ENCODE peak calls at places on chromosomes 12 and 14, in four cellular contexts. One of them, this sample, is unnamed.

GRCh38 chr14:61644834-61645233 is 50.5 kb upstream of the HIF1A start:
- DNase-seq in K562: no peak
- DNase-seq in WTC11: no peak
- DNase-seq in HepG2: no peak
- DNase-seq in this sample: peak; percentile 39

GRCh38 chr12:52082026-52082667 is 2.6 kb downstream of the SMIM41 start:
- DNase-seq in K562: no peak
- DNase-seq in WTC11: no peak
- DNase-seq in HepG2: peak; percentile 41
- DNase-seq in this sample: no peak

GRCh38 chr12:43285248-43285647 is 266.8 kb downstream of the ADAMTS20 start:
- DNase-seq in K562: no peak
- DNase-seq in WTC11: no peak
- DNase-seq in HepG2: no peak
- DNase-seq in this sample: no peak

GRCh38 chr14:71139058-71139946 is 232.0 kb downstream of the PCNX1 start:
- DNase-seq in K562: peak; percentile 71
- DNase-seq in WTC11: peak; percentile 78
- DNase-seq in HepG2: peak; percentile 31
- DNase-seq in this sample: peak; percentile 76

GRCh38 chr14:78758333-78758732 is 588.2 kb downstream of the NRXN3 start:
- DNase-seq in K562: peak; percentile 10
- DNase-seq in WTC11: peak; percentile 16
- DNase-seq in HepG2: peak; percentile 30
- DNase-seq in this sample: peak; percentile 46

GRCh38 chr14:89489796-89490506 is 72.9 kb upstream of the FOXN3 start:
- DNase-seq in K562: no peak
- DNase-seq in WTC11: no peak
- DNase-seq in HepG2: no peak
- DNase-seq in this sample: no peak

GRCh38 chr12:98126637-98127335 is 388.6 kb upstream of the TMPO start:
- DNase-seq in K562: no peak
- DNase-seq in WTC11: no peak
- DNase-seq in HepG2: peak; percentile 35
- DNase-seq in this sample: no peak

GRCh38 chr14:71243697-71244096 is 336.4 kb downstream of the PCNX1 start:
- DNase-seq in K562: no peak
- DNase-seq in WTC11: no peak
- DNase-seq in HepG2: no peak
- DNase-seq in this sample: no peak

GRCh38 chr14:104398656-104399055 is 180.9 kb upstream of the C14orf180 start:
- DNase-seq in K562: no peak
- DNase-seq in WTC11: no peak
- DNase-seq in HepG2: no peak
- DNase-seq in this sample: no peak

GRCh38 chr14:100532154-100532915 is 54.9 kb downstream of the BEGAIN start:
- DNase-seq in K562: no peak
- DNase-seq in WTC11: peak; percentile 7
- DNase-seq in HepG2: no peak
- DNase-seq in this sample: no peak

GRCh38 chr14:100590726-100591452 is 3.7 kb upstream of the BEGAIN start:
- DNase-seq in K562: no peak
- DNase-seq in WTC11: peak; percentile 7
- DNase-seq in HepG2: no peak
- DNase-seq in this sample: no peak

GRCh38 chr14:85414142-85414541 is 115.8 kb upstream of the FLRT2 start:
- DNase-seq in K562: no peak
- DNase-seq in WTC11: no peak
- DNase-seq in HepG2: no peak
- DNase-seq in this sample: no peak

GRCh38 chr14:74314576-74314975 is 11.8 kb upstream of the ABCD4 start:
- DNase-seq in K562: no peak
- DNase-seq in WTC11: no peak
- DNase-seq in HepG2: no peak
- DNase-seq in this sample: no peak

GRCh38 chr12:2845280-2845679 is 10.4 kb upstream of the NRIP2 start:
- DNase-seq in K562: no peak
- DNase-seq in WTC11: no peak
- DNase-seq in HepG2: no peak
- DNase-seq in this sample: no peak

DNA sequence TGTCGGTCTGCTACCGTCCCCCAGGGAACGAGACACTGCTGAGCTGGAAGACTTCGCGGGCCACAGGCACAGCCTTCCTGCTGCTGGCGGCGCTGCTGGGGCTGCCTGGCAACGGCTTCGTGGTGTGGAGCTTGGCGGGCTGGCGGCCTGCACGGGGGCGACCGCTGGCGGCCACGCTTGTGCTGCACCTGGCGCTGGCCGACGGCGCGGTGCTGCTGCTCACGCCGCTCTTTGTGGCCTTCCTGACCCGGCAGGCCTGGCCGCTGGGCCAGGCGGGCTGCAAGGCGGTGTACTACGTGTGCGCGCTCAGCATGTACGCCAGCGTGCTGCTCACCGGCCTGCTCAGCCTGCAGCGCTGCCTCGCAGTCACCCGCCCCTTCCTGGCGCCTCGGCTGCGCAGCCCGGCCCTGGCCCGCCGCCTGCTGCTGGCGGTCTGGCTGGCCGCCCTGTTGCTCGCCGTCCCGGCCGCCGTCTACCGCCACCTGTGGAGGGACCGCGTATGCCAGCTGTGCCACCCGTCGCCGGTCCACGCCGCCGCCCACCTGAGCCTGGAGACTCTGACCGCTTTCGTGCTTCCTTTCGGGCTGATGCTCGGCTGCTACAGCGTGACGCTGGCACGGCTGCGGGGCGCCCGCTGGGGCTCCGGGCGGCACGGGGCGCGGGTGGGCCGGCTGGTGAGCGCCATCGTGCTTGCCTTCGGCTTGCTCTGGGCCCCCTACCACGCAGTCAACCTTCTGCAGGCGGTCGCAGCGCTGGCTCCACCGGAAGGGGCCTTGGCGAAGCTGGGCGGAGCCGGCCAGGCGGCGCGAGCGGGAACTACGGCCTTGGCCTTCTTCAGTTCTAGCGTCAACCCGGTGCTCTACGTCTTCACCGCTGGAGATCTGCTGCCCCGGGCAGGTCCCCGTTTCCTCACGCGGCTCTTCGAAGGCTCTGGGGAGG is at the start of gene LTB4R:
- DNase-seq in K562: no peak
- DNase-seq in WTC11: peak; percentile 78
- DNase-seq in HepG2: no peak
- DNase-seq in this sample: no peak
- TF ChIP-seq ELF4 in K562: no peak
- TF ChIP-seq ELF4 in WTC11: no peak
- TF ChIP-seq ELF4 in HepG2: no peak
- TF ChIP-seq ELF4 in this sample: no peak

GRCh38 chr14:36522972-36523685 is 3.1 kb upstream of the NKX2-1 start:
- DNase-seq in K562: no peak
- DNase-seq in WTC11: peak; percentile 34
- DNase-seq in HepG2: no peak
- DNase-seq in this sample: no peak

GRCh38 chr14:36524220-36524837 is 4.3 kb upstream of the NKX2-1 start:
- DNase-seq in K562: no peak
- DNase-seq in WTC11: peak; percentile 73
- DNase-seq in HepG2: no peak
- DNase-seq in this sample: no peak

GRCh38 chr14:36522347-36522971 is 2.4 kb upstream of the NKX2-1 start:
- DNase-seq in K562: no peak
- DNase-seq in WTC11: peak; percentile 54
- DNase-seq in HepG2: no peak
- DNase-seq in this sample: no peak

GRCh38 chr14:36525746-36526099 is 5.7 kb upstream of the NKX2-1 start:
- DNase-seq in K562: no peak
- DNase-seq in WTC11: no peak
- DNase-seq in HepG2: no peak
- DNase-seq in this sample: no peak

GRCh38 chr14:36524874-36525745 is 5.1 kb upstream of the NKX2-1 start:
- DNase-seq in K562: peak; percentile 43
- DNase-seq in WTC11: peak; percentile 91
- DNase-seq in HepG2: peak; percentile 74
- DNase-seq in this sample: peak; percentile 81
- TF ChIP-seq ELF4 in K562: no peak
- TF ChIP-seq ELF4 in WTC11: no peak
- TF ChIP-seq ELF4 in HepG2: no peak
- TF ChIP-seq ELF4 in this sample: no peak

DNA sequence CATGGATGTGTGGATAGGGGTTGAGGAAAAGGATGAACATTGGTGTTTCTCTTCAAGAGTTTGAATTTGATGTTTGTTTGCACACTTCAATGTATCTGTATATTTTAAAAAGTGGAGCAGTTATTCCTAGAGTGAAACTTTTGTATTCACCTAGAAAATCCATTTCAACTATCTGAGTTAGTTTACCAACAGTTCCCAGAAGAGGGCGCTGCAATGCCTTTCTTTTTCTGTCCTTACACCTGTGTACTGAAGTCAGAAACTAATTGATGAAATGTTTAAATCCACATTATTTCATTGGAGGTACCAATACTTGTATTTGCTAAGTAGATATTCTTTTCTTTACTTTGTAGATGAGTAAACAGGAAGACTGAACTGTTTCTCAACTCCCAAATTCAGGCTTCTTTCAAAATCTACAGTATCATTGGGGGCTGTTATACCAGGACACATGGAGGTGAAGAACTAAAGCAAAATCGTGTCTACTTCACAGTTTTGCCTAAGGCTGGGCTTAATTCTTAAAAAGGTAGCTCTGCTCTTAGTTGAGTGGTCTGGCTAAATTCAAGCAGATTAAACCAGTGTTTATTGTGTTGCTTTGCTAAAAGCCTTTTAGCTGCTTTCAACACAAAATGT is 26.6 kb upstream of the KLRB1 start:
- DNase-seq in K562: peak; percentile 31
- DNase-seq in WTC11: peak; percentile 61
- DNase-seq in HepG2: peak; percentile 49
- DNase-seq in this sample: peak; percentile 23
- TF ChIP-seq ELF4 in K562: no peak
- TF ChIP-seq ELF4 in WTC11: no peak
- TF ChIP-seq ELF4 in HepG2: no peak
- TF ChIP-seq ELF4 in this sample: no peak

GRCh38 chr12:47082963-47083621 is 3.3 kb upstream of the AMIGO2 start:
- DNase-seq in K562: no peak
- DNase-seq in WTC11: no peak
- DNase-seq in HepG2: no peak
- DNase-seq in this sample: no peak
- TF ChIP-seq ELF4 in K562: no peak
- TF ChIP-seq ELF4 in WTC11: no peak
- TF ChIP-seq ELF4 in HepG2: no peak
- TF ChIP-seq ELF4 in this sample: no peak

DNA sequence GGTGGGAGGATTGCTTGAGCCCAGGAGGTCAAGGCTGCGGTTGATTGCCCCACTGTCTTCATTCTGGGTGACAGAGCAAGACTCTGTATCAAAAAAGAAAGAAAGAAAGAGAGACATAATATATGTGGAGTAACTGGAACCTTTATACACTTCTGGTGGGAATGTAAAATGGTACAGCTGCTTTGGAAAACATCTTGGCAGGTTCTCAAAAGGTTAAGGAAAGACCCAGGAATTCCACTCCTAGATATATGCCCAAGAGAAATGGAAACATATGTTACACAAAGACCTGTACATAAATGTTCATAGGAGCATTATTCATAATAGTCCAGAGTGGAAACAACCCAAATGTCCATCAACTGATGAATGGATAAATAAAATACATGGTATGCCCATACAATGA is 7.2 kb downstream of the RBMS2 start:
- DNase-seq in K562: no peak
- DNase-seq in WTC11: no peak
- DNase-seq in HepG2: no peak
- DNase-seq in this sample: no peak
- TF ChIP-seq ELF4 in K562: no peak
- TF ChIP-seq ELF4 in WTC11: no peak
- TF ChIP-seq ELF4 in HepG2: no peak
- TF ChIP-seq ELF4 in this sample: no peak

GRCh38 chr12:132588821-132589669 is 21.3 kb downstream of the LRCOL1 start:
- DNase-seq in K562: no peak
- DNase-seq in WTC11: no peak
- DNase-seq in HepG2: no peak
- DNase-seq in this sample: no peak
- TF ChIP-seq ELF4 in K562: no peak
- TF ChIP-seq ELF4 in WTC11: no peak
- TF ChIP-seq ELF4 in HepG2: no peak
- TF ChIP-seq ELF4 in this sample: no peak

DNA sequence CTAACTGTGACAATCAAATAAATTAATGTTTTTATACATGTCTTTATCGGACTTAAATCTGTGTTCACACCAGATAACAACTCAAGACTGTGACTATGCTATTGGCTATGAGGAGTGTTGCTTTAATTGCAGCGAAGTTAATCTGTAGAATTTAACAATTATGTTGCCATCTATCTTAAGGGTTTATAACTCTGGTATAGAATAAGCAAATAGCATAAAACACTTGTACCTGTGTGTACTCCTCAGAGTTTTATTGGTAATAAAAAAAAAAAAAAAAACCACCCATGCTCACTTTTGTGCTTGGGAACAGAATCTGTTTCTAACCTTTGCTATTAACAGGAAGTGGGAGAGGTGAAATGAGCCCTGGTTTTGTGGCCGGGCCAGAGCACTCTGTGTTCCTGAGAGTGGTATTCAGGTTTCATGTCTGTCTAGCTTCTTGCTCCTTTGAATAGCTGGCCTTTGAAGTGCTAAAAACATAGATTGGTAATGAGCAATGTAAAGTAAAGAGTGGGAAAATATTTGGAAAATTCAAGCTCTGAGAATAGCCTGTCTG is 53.1 kb downstream of the PDE3A start:
- DNase-seq in K562: no peak
- DNase-seq in WTC11: no peak
- DNase-seq in HepG2: no peak
- DNase-seq in this sample: no peak
- TF ChIP-seq ELF4 in K562: no peak
- TF ChIP-seq ELF4 in WTC11: no peak
- TF ChIP-seq ELF4 in HepG2: no peak
- TF ChIP-seq ELF4 in this sample: no peak

GRCh38 chr14:55206175-55206574 is 14.8 kb upstream of the DLGAP5 start:
- DNase-seq in K562: no peak
- DNase-seq in WTC11: no peak
- DNase-seq in HepG2: no peak
- DNase-seq in this sample: no peak
- TF ChIP-seq ELF4 in K562: no peak
- TF ChIP-seq ELF4 in WTC11: no peak
- TF ChIP-seq ELF4 in HepG2: no peak
- TF ChIP-seq ELF4 in this sample: no peak

GRCh38 chr12:21751517-21751916 is 23.0 kb downstream of the KCNJ8 start:
- DNase-seq in K562: no peak
- DNase-seq in WTC11: no peak
- DNase-seq in HepG2: no peak
- DNase-seq in this sample: peak; percentile 43
- TF ChIP-seq ELF4 in K562: no peak
- TF ChIP-seq ELF4 in WTC11: no peak
- TF ChIP-seq ELF4 in HepG2: no peak
- TF ChIP-seq ELF4 in this sample: no peak

This sample was measured in HEK293T.